ENCODE peak calls at places on chromosomes 5 and 9, in ten cellular contexts. D is stomach, A is activated T-helper 1 cell treated with Interleukin-2 at 50 U/mL for 16 hours, O is body of pancreas, R is AG04450, S is upper lobe of right lung, G is nephron progenitor cell, T is RCC 7860, C is EL, H is occipital lobe. Q is an unnamed sample.

GRCh38 chr9:107635803-107636174 is 146.2 kb upstream of the KLF4 start:
- DNase-seq in D (no peak), A (no peak), O (no peak), R (no peak), S (no peak), G (no peak), T (no peak), C (no peak), H (no peak), Q (no peak)

GRCh38 chr5:15763754-15764153 is 263.8 kb downstream of the FBXL7 start:
- DNase-seq in D (no peak), A (no peak), O (no peak), R (no peak), S (no peak), G (no peak), T (no peak), C (peak), H (no peak), Q (no peak)

GRCh38 chr9:111356567-111357244 is 26.7 kb upstream of the OR2K2 start:
- DNase-seq in D (no peak), A (no peak), O (no peak), R (peak), S (no peak), G (peak), T (peak), C (peak), H (peak), Q (no peak)

GRCh38 chr5:94130077-94130476 is 388.7 kb upstream of the POU5F2 start:
- DNase-seq in D (no peak), A (no peak), O (no peak), R (no peak), S (no peak), G (no peak), T (no peak), C (no peak), H (no peak), Q (no peak)

GRCh38 chr5:169181785-169182184 is 119.2 kb downstream of the SLIT3 start:
- DNase-seq in D (no peak), A (no peak), O (no peak), R (no peak), S (no peak), G (no peak), T (peak), C (peak), H (no peak), Q (no peak)

GRCh38 chr5:39423331-39423751 is 1.4 kb downstream of the DAB2 start:
- DNase-seq in D (no peak), A (no peak), O (no peak), R (no peak), S (no peak), G (peak), T (peak), C (peak), H (no peak), Q (no peak)

GRCh38 chr9:135662758-135663450 is at the start of gene LCN9:
- DNase-seq in D (no peak), A (no peak), O (no peak), R (no peak), S (no peak), G (no peak), T (no peak), C (peak), H (peak), Q (no peak)

GRCh38 chr9:132651259-132651658 is 18.5 kb downstream of the DDX31 start:
- DNase-seq in D (no peak), A (no peak), O (peak), R (peak), S (no peak), G (no peak), T (no peak), C (peak), H (no peak), Q (no peak)

GRCh38 chr5:10632110-10632903 is 68.4 kb downstream of the ANKRD33B start:
- DNase-seq in D (no peak), A (no peak), O (peak), R (no peak), S (peak), G (no peak), T (peak), C (peak), H (no peak), Q (no peak)

GRCh38 chr9:136133191-136133958 is 14.7 kb upstream of the TMEM250 start:
- DNase-seq in D (no peak), A (no peak), O (no peak), R (no peak), S (no peak), G (peak), T (no peak), C (peak), H (no peak), Q (peak)